ENCODE peak calls at places on chromosome 7, in nine cellular contexts. M is fibroblast of lung; J is H1; H is HCT116; Y is adrenal gland; E is breast epithelium; O is epithelial cell of esophagus; D is sigmoid colon; Z is effector memory CD4-positive, alpha-beta T cell. F is an unnamed sample.
A peak's percentile ranks its signal among the peaks of the same experiment; 100 is the strongest.

GRCh38 chr7:50303082-50303893 is 1.2 kb upstream of the IKZF1 start:
- DNase-seq in M (no peak), J (peak; percentile 63), H (no peak), Y (no peak), E (no peak), O (no peak), D (no peak), Z (no peak), F (no peak)

GRCh38 chr7:135508853-135509588 is 881 bp downstream of the CNOT4 start:
- DNase-seq in M (peak; percentile 34), J (no peak), H (no peak), Y (peak; percentile 57), E (no peak), O (peak; percentile 41), D (no peak), Z (no peak), F (no peak)

GRCh38 chr7:51022821-51023220 is 240.1 kb upstream of the GRB10 start:
- DNase-seq in M (no peak), J (peak; percentile 14), H (no peak), Y (no peak), E (no peak), O (no peak), D (no peak), Z (no peak), F (no peak)

GRCh38 chr7:98774893-98775292 is 94.9 kb downstream of the TMEM130 start:
- DNase-seq in M (no peak), J (no peak), H (no peak), Y (no peak), E (no peak), O (no peak), D (no peak), Z (no peak), F (no peak)

GRCh38 chr7:136718191-136718590 is 150.3 kb upstream of the CHRM2 start:
- DNase-seq in M (no peak), J (no peak), H (no peak), Y (no peak), E (no peak), O (no peak), D (no peak), Z (no peak), F (no peak)

GRCh38 chr7:151425670-151426075 is 14.3 kb downstream of the CRYGN start:
- DNase-seq in M (peak; percentile 77), J (no peak), H (no peak), Y (no peak), E (no peak), O (peak; percentile 22), D (no peak), Z (no peak), F (no peak)

GRCh38 chr7:27103489-27104226 is 1.2 kb upstream of the HOXA2 start:
- DNase-seq in M (peak; percentile 47), J (no peak), H (no peak), Y (peak; percentile 52), E (no peak), O (no peak), D (peak; percentile 74), Z (no peak), F (no peak)

GRCh38 chr7:101717986-101718746 is 89.1 kb upstream of the MYL10 start:
- DNase-seq in M (peak; percentile 87), J (no peak), H (no peak), Y (no peak), E (no peak), O (peak; percentile 69), D (no peak), Z (no peak), F (no peak)

GRCh38 chr7:44280993-44281721 is 44.2 kb downstream of the CAMK2B start:
- DNase-seq in M (no peak), J (peak; percentile 42), H (no peak), Y (peak; percentile 54), E (no peak), O (no peak), D (peak; percentile 59), Z (no peak), F (peak; percentile 70)

GRCh38 chr7:152158801-152159587 is 133.5 kb downstream of the GALNT11 start:
- DNase-seq in M (no peak), J (no peak), H (no peak), Y (no peak), E (no peak), O (peak; percentile 10), D (no peak), Z (no peak), F (no peak)

GRCh38 chr7:24898691-24899090 is 81.3 kb downstream of the OSBPL3 start:
- DNase-seq in M (peak; percentile 82), J (no peak), H (no peak), Y (no peak), E (no peak), O (peak; percentile 53), D (no peak), Z (no peak), F (no peak)

GRCh38 chr7:155426543-155427410 is 31.2 kb upstream of the EN2 start:
- DNase-seq in M (peak; percentile 2), J (no peak), H (no peak), Y (no peak), E (no peak), O (no peak), D (no peak), Z (no peak), F (peak; percentile 45)

GRCh38 chr7:39952378-39952777 is 2.3 kb downstream of the CDK13 start:
- DNase-seq in M (peak; percentile 26), J (no peak), H (no peak), Y (no peak), E (no peak), O (peak; percentile 42), D (no peak), Z (no peak), F (no peak)

GRCh38 chr7:151503902-151504714 is 15.6 kb downstream of the RHEB start:
- DNase-seq in M (peak; percentile 72), J (no peak), H (no peak), Y (peak; percentile 82), E (no peak), O (peak; percentile 88), D (peak; percentile 80), Z (no peak), F (no peak)

GRCh38 chr7:23114854-23115253 is 9.3 kb downstream of the KLHL7 start:
- DNase-seq in M (peak; percentile 52), J (no peak), H (no peak), Y (no peak), E (no peak), O (no peak), D (no peak), Z (no peak), F (no peak)

GRCh38 chr7:131071786-131072504 is 255.7 kb upstream of the MKLN1 start:
- DNase-seq in M (peak; percentile 90), J (no peak), H (no peak), Y (peak; percentile 85), E (peak; percentile 32), O (peak; percentile 17), D (no peak), Z (no peak), F (peak; percentile 77)

GRCh38 chr7:151062111-151062398 is 2.7 kb downstream of the SLC4A2 start:
- DNase-seq in M (no peak), J (no peak), H (no peak), Y (no peak), E (no peak), O (no peak), D (no peak), Z (no peak), F (no peak)

GRCh38 chr7:77907281-77907680 is 108.7 kb downstream of the PHTF2 start:
- DNase-seq in M (no peak), J (no peak), H (no peak), Y (no peak), E (no peak), O (no peak), D (no peak), Z (no peak), F (no peak)

GRCh38 chr7:104664648-104665047 is 336.2 kb downstream of the LHFPL3 start:
- DNase-seq in M (no peak), J (no peak), H (no peak), Y (no peak), E (no peak), O (no peak), D (no peak), Z (no peak), F (no peak)

GRCh38 chr7:56083150-56083785 is 9.5 kb downstream of the PHKG1 start:
- DNase-seq in M (no peak), J (no peak), H (no peak), Y (peak; percentile 93), E (no peak), O (no peak), D (peak; percentile 79), Z (no peak), F (peak; percentile 83)

GRCh38 chr7:30914611-30915601 is 3.3 kb downstream of the AQP1 start:
- DNase-seq in M (peak; percentile 53), J (no peak), H (peak; percentile 21), Y (no peak), E (no peak), O (no peak), D (no peak), Z (no peak), F (no peak)
- H3K4me3 ChIP-seq in M (no peak overlapping the region), J (no peak overlapping the region), H (no peak overlapping the region), Y (no peak overlapping the region), E (peak overlapping the region; percentile 45), O (no peak overlapping the region), D (peak overlapping the region; percentile 52), Z (no peak overlapping the region), F (peak overlapping the region; percentile 94)

GRCh38 chr7:11473220-11473619 is 358.8 kb downstream of the THSD7A start:
- DNase-seq in M (no peak), J (no peak), H (no peak), Y (no peak), E (no peak), O (no peak), D (no peak), Z (no peak), F (no peak)
- H3K4me3 ChIP-seq in M (no peak overlapping the region), J (no peak overlapping the region), H (no peak overlapping the region), Y (no peak overlapping the region), E (no peak overlapping the region), O (no peak overlapping the region), D (no peak overlapping the region), Z (no peak overlapping the region), F (no peak overlapping the region)

DNA sequence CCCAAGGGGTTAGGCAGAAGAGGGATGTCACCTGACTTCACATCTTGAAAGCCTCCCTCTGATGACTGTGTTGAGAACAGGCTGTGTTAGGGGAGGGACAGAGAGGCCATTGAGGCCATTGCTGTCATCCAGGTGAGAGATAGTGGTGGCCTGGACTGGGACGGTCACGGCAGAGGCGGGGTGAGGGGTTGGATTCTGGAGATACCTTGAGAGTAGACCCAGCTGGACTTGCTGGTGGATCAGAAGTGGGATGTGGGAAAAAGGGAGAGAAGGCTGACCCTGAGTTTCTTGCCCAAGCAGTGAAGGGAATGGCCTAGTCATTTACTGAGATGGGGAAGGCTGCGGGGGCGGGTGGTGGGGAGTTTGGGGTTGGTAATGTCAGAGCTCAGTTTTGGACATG is 13.6 kb downstream of the MTURN start:
- DNase-seq in M (no peak), J (no peak), H (no peak), Y (no peak), E (no peak), O (no peak), D (no peak), Z (no peak), F (no peak)
- H3K4me3 ChIP-seq in M (no peak overlapping the region), J (no peak overlapping the region), H (no peak overlapping the region), Y (no peak overlapping the region), E (no peak overlapping the region), O (no peak overlapping the region), D (no peak overlapping the region), Z (no peak overlapping the region), F (no peak overlapping the region)

DNA sequence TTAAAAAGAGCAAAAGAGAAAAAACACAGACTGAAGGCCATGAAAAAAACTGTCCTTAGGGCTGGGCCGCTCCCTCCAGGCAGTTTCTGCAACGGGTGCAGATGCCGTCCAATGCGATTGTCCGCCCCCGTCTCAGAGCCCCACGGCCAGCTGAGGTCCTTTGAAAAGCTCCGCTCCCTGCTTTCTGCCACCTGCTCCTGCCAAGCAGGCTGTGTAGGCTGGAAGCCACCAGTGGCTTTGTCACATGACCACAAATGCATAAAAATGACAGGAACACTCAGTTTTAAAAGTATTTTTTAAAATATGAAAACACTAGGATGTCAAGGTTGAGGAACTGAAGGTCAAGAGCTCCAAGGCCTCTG is 71.7 kb downstream of the AMZ1 start:
- DNase-seq in M (no peak), J (no peak), H (no peak), Y (no peak), E (no peak), O (no peak), D (no peak), Z (no peak), F (no peak)
- H3K4me3 ChIP-seq in M (no peak overlapping the region), J (no peak overlapping the region), H (no peak overlapping the region), Y (no peak overlapping the region), E (no peak overlapping the region), O (no peak overlapping the region), D (no peak overlapping the region), Z (no peak overlapping the region), F (no peak overlapping the region)

F was measured in kidney.